ENCODE peak calls at places on chromosomes 2 and 18, in six cellular contexts. G is right lobe of liver, K is A549, H is lower leg skin, P is HCT116, Q is K562. W is an unnamed sample.
A peak's percentile ranks its signal among the peaks of the same experiment; 100 is the strongest.

GRCh38 chr2:202036601-202037037 is 3.0 kb downstream of the FZD7 start:
- DNase-seq in P (no peak), K (no peak), G (no peak), H (no peak), Q (no peak), W (no peak)

GRCh38 chr2:187358531-187358930 is 89.5 kb downstream of the CALCRL start:
- DNase-seq in Q (no peak), G (no peak), H (no peak), P (no peak), K (no peak), W (no peak)

GRCh38 chr2:129253461-129253812 is 726.0 kb upstream of the RAB6C start:
- DNase-seq in Q (peak; percentile 23), H (no peak), K (peak; percentile 8), P (peak; percentile 10), G (no peak), W (no peak)

GRCh38 chr2:58237741-58238140 is 3.4 kb downstream of the FANCL start:
- DNase-seq in H (no peak), P (no peak), Q (peak; percentile 35), K (peak; percentile 12), G (no peak), W (no peak)

GRCh38 chr18:12001400-12001799 is 20.1 kb downstream of the IMPA2 start:
- DNase-seq in G (no peak), H (no peak), K (no peak), P (no peak), Q (no peak), W (no peak)

GRCh38 chr2:195322324-195322723 is 334.7 kb upstream of the SLC39A10 start:
- DNase-seq in P (no peak), H (no peak), K (peak; percentile 69), Q (peak; percentile 56), G (no peak), W (no peak)

GRCh38 chr2:12502759-12503158 is 214.0 kb upstream of the TRIB2 start:
- DNase-seq in G (no peak), H (no peak), K (no peak), Q (no peak), P (no peak), W (no peak)

GRCh38 chr18:37396981-37397720 is 168.4 kb downstream of the CELF4 start:
- DNase-seq in G (no peak), Q (no peak), P (no peak), H (no peak), K (no peak), W (no peak)

GRCh38 chr18:62662799-62663173 is 52.6 kb upstream of the PHLPP1 start:
- DNase-seq in Q (no peak), G (no peak), P (no peak), K (no peak), H (no peak), W (no peak)

GRCh38 chr2:101736233-101736632 is 38.7 kb downstream of the MAP4K4 start:
- DNase-seq in K (no peak), H (no peak), G (no peak), P (no peak), Q (no peak), W (no peak)

GRCh38 chr2:201880620-201881381 is 74.5 kb downstream of the CDK15 start:
- DNase-seq in P (no peak), G (no peak), Q (peak; percentile 26), H (no peak), K (no peak), W (no peak)

GRCh38 chr18:46481048-46481846 is 175.8 kb downstream of the LOXHD1 start:
- DNase-seq in P (peak; percentile 27), K (peak; percentile 35), H (peak; percentile 28), Q (peak; percentile 30), G (no peak), W (no peak)

GRCh38 chr2:162006326-162006725 is 67.7 kb downstream of the DPP4 start:
- DNase-seq in Q (no peak), H (no peak), G (no peak), K (no peak), P (no peak), W (no peak)

GRCh38 chr2:239246723-239247122 is 154.1 kb downstream of the HDAC4 start:
- DNase-seq in G (no peak), P (peak; percentile 62), Q (no peak), H (no peak), K (no peak), W (no peak)

GRCh38 chr2:163878718-163879117 is 142.9 kb upstream of the FIGN start:
- DNase-seq in K (peak; percentile 49), Q (peak; percentile 4), G (no peak), H (no peak), P (peak; percentile 12), W (no peak)

GRCh38 chr2:43083710-43084698 is 142.4 kb downstream of the ZFP36L2 start:
- DNase-seq in G (no peak), P (no peak), K (peak; percentile 34), H (no peak), Q (no peak), W (no peak)

GRCh38 chr2:69642709-69643601 is 584 bp downstream of the AAK1 start:
- DNase-seq in P (no peak), Q (peak; percentile 71), K (peak; percentile 54), H (peak; percentile 49), G (peak; percentile 69), W (no peak)

GRCh38 chr2:69645926-69646325 is 2.4 kb upstream of the AAK1 start:
- DNase-seq in P (no peak), H (no peak), Q (no peak), G (no peak), K (no peak), W (no peak)

GRCh38 chr2:69645026-69645425 is 1.5 kb upstream of the AAK1 start:
- DNase-seq in P (no peak), G (no peak), K (no peak), Q (peak; percentile 41), H (no peak), W (no peak)

GRCh38 chr2:69643602-69644505 is at the start of gene AAK1:
- DNase-seq in K (peak; percentile 94), P (peak; percentile 74), H (peak; percentile 84), Q (peak; percentile 93), G (peak; percentile 94), W (peak; percentile 24)

DNA sequence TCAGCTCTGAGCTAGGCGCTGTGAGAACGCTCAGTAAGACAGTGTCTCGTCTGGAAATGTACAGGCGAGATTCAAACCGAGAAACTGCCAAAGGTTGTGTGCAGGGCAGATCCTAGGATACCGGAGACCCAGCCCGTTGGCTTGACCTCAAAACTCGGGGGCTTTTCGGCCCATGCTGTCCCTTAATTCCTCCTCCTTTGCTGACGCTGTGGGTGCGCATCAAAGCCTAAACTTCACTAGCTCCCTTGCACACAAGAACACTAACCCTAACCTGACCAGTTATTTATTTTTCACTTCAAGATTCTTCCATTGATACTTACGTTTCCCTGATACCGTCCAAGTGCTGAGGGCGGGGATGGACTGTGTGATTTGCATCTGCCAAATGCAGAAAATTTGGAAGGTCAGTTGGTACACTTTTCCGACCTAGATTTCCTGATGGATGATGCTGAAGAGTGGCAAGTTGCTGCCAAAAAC is 1.0 kb upstream of the AAK1 start:
- DNase-seq in H (no peak), K (no peak), Q (peak; percentile 24), P (no peak), G (no peak), W (no peak)
- TF ChIP-seq POLR2A in H (no peak), K (no peak), Q (no peak), P (no peak), G (no peak), W (no peak)

DNA sequence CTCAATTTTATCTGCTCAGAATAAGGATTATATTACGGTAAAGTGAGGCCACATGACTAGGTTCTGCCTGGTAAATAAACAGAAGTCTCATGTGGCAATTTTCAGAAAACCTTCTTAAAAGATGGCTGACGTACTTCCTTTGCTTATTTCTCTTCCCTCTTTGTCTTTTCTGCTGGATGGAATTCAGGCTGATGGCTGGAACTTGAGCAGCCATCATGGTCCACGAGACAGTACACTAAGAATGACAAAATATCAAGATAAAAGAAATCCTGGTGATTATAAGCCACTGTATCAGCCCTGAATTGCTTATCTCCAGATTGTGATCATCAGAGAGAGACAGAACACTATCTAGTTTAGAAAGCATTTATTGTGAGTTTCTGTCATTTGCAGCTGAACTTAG is 31.7 kb upstream of the SLC8A1 start:
- DNase-seq in H (no peak), P (no peak), Q (no peak), K (no peak), G (no peak), W (no peak)
- TF ChIP-seq CTCF in H (no peak), P (no peak), Q (no peak), K (no peak), G (no peak), W (no peak)

GRCh38 chr18:44341759-44342158 is 338.9 kb upstream of the SETBP1 start:
- DNase-seq in H (no peak), Q (no peak), K (no peak), P (no peak), G (no peak), W (no peak)
- H3K4me3 ChIP-seq in H (no peak overlapping the region), Q (no peak overlapping the region), K (no peak overlapping the region), P (no peak overlapping the region), G (no peak overlapping the region), W (no peak overlapping the region)

DNA sequence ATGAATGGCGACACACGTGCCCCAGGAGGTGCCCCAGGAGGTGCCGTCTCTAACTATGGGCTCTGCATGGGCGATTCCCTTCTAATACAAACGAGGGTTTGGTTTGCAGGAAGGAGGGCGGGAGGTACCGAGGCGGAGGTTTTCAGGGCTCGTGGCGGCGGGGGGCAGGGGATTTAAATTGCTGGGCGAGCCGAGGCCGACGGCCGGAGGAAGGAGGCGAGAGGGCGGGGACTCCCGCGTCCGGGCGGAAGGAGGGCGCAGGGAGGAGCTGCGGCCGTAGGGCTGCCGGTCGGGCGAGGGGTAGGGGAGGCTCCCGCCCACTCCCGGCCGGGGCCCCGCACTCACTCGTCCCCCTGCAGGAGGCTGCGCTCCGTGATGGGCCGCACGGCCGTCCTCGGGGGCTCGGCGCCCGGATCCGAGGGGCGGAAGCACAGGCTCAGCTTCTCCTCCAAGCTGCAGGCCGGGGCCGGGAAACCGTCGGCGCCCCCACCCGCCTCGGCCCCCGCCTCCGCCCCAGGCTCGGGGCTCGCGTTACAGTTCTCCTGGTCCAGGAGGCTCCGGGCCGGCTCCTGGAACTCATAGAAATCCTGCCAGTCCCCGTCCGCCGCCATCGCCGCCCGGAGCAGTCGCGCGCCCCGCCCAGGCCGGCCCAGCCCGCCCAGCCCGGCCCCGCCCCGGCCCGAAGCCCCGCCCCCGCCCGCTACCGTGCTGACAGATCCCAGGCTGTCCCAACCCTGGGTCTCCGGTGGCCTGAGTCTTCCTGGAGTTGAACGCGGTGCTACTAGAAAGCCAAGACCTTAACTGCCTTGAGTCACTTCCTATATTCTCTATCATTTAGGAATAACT is at the start of gene FEZ2:
- DNase-seq in G (peak; percentile 85), K (peak; percentile 83), H (peak; percentile 43), P (peak; percentile 33), Q (peak; percentile 90), W (no peak)
- TF ChIP-seq POLR2A in G (peak; percentile 41), K (peak; percentile 41), H (no peak), P (peak; percentile 32), Q (peak; percentile 66), W (peak; percentile 19)

DNA sequence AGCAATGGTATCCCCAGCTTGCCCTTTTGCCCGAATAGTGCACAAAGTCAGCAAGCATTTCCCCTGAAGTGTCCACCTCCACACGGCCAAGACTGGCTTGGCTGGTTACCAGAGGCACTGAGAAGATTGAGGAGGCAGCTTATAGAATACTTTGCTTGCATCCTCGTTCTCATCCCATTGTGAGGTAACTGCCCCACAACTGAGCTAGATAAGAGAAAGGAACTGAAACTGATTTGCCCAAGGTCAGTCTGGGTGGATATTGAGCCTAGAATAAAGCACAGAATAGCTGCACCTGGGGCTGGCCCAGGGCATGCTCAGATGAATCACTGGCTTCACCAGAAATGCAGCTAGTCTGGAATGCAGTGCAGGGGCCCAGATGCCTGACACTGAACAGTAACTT is 32.7 kb upstream of the MAP4K3 start:
- DNase-seq in P (no peak), G (peak; percentile 34), Q (peak; percentile 22), H (no peak), K (peak; percentile 26), W (no peak)
- TF ChIP-seq CTCF in P (no peak), G (no peak), Q (no peak), H (no peak), K (no peak), W (no peak)

W was measured in esophagus squamous epithelium.